ENCODE peak calls at places on chromosomes 7 and 10, in ten cellular contexts. One of them, this sample, is unnamed.
A peak's percentile ranks its signal among the peaks of the same experiment; 100 is the strongest.

GRCh38 chr7:55132890-55133551 is 114.2 kb downstream of the EGFR start:
- DNase-seq in tibial artery: peak; percentile 81
- DNase-seq in GM23248: peak; percentile 99
- DNase-seq in colonic mucosa: no peak
- DNase-seq in mammary epithelial cell: peak; percentile 100
- DNase-seq in transverse colon: peak; percentile 56
- DNase-seq in esophagus squamous epithelium: no peak
- DNase-seq in endodermal cell: no peak
- DNase-seq in Panc1: peak; percentile 99
- DNase-seq in CD8-positive, alpha-beta memory T cell: no peak
- DNase-seq in this sample: no peak

GRCh38 chr7:139972000-139972399 is 90.8 kb downstream of the PARP12 start:
- DNase-seq in transverse colon: no peak
- DNase-seq in tibial artery: no peak
- DNase-seq in CD8-positive, alpha-beta memory T cell: no peak
- DNase-seq in GM23248: no peak
- DNase-seq in esophagus squamous epithelium: no peak
- DNase-seq in Panc1: no peak
- DNase-seq in mammary epithelial cell: no peak
- DNase-seq in endodermal cell: peak; percentile 72
- DNase-seq in colonic mucosa: no peak
- DNase-seq in this sample: no peak

GRCh38 chr10:114492351-114493037 is 88.2 kb upstream of the AFAP1L2 start:
- DNase-seq in GM23248: no peak
- DNase-seq in endodermal cell: no peak
- DNase-seq in esophagus squamous epithelium: no peak
- DNase-seq in mammary epithelial cell: no peak
- DNase-seq in transverse colon: no peak
- DNase-seq in colonic mucosa: no peak
- DNase-seq in tibial artery: no peak
- DNase-seq in CD8-positive, alpha-beta memory T cell: no peak
- DNase-seq in Panc1: no peak
- DNase-seq in this sample: no peak

GRCh38 chr10:89352039-89352597 is 24.3 kb downstream of the IFIT3 start:
- DNase-seq in endodermal cell: no peak
- DNase-seq in colonic mucosa: peak; percentile 56
- DNase-seq in tibial artery: peak; percentile 84
- DNase-seq in Panc1: no peak
- DNase-seq in CD8-positive, alpha-beta memory T cell: no peak
- DNase-seq in mammary epithelial cell: peak; percentile 74
- DNase-seq in GM23248: peak; percentile 97
- DNase-seq in transverse colon: peak; percentile 40
- DNase-seq in esophagus squamous epithelium: no peak
- DNase-seq in this sample: no peak

GRCh38 chr7:75931676-75932075 is 16.7 kb downstream of the POR start:
- DNase-seq in GM23248: no peak
- DNase-seq in Panc1: no peak
- DNase-seq in tibial artery: no peak
- DNase-seq in CD8-positive, alpha-beta memory T cell: no peak
- DNase-seq in mammary epithelial cell: no peak
- DNase-seq in colonic mucosa: no peak
- DNase-seq in transverse colon: no peak
- DNase-seq in esophagus squamous epithelium: no peak
- DNase-seq in endodermal cell: no peak
- DNase-seq in this sample: no peak

GRCh38 chr10:107686095-107686494 is 521.6 kb upstream of the SORCS1 start:
- DNase-seq in colonic mucosa: peak; percentile 26
- DNase-seq in endodermal cell: no peak
- DNase-seq in mammary epithelial cell: no peak
- DNase-seq in tibial artery: peak; percentile 68
- DNase-seq in Panc1: no peak
- DNase-seq in esophagus squamous epithelium: no peak
- DNase-seq in CD8-positive, alpha-beta memory T cell: no peak
- DNase-seq in transverse colon: peak; percentile 15
- DNase-seq in GM23248: no peak
- DNase-seq in this sample: no peak

GRCh38 chr7:87316846-87317545 is 28.5 kb upstream of the CROT start:
- DNase-seq in tibial artery: no peak
- DNase-seq in CD8-positive, alpha-beta memory T cell: no peak
- DNase-seq in transverse colon: no peak
- DNase-seq in endodermal cell: no peak
- DNase-seq in Panc1: no peak
- DNase-seq in GM23248: peak; percentile 88
- DNase-seq in esophagus squamous epithelium: no peak
- DNase-seq in colonic mucosa: no peak
- DNase-seq in mammary epithelial cell: peak; percentile 88
- DNase-seq in this sample: no peak

GRCh38 chr7:8785081-8785480 is 351.7 kb downstream of the NXPH1 start:
- DNase-seq in colonic mucosa: no peak
- DNase-seq in Panc1: no peak
- DNase-seq in endodermal cell: no peak
- DNase-seq in esophagus squamous epithelium: no peak
- DNase-seq in GM23248: no peak
- DNase-seq in mammary epithelial cell: no peak
- DNase-seq in transverse colon: no peak
- DNase-seq in CD8-positive, alpha-beta memory T cell: no peak
- DNase-seq in tibial artery: no peak
- DNase-seq in this sample: no peak

GRCh38 chr7:156554488-156554887 is 86.1 kb upstream of the RNF32 start:
- DNase-seq in Panc1: no peak
- DNase-seq in esophagus squamous epithelium: no peak
- DNase-seq in colonic mucosa: no peak
- DNase-seq in endodermal cell: no peak
- DNase-seq in GM23248: no peak
- DNase-seq in mammary epithelial cell: no peak
- DNase-seq in tibial artery: no peak
- DNase-seq in transverse colon: no peak
- DNase-seq in CD8-positive, alpha-beta memory T cell: no peak
- DNase-seq in this sample: no peak

GRCh38 chr7:39453743-39454355 is 112.4 kb upstream of the YAE1 start:
- DNase-seq in mammary epithelial cell: peak; percentile 56
- DNase-seq in colonic mucosa: peak; percentile 56
- DNase-seq in Panc1: peak; percentile 27
- DNase-seq in GM23248: peak; percentile 73
- DNase-seq in tibial artery: no peak
- DNase-seq in CD8-positive, alpha-beta memory T cell: no peak
- DNase-seq in esophagus squamous epithelium: no peak
- DNase-seq in endodermal cell: peak; percentile 90
- DNase-seq in transverse colon: peak; percentile 62
- DNase-seq in this sample: peak; percentile 12

GRCh38 chr7:29684787-29685650 is 121.3 kb upstream of the WIPF3 start:
- DNase-seq in esophagus squamous epithelium: no peak
- DNase-seq in colonic mucosa: peak; percentile 70
- DNase-seq in endodermal cell: peak; percentile 91
- DNase-seq in Panc1: no peak
- DNase-seq in tibial artery: peak; percentile 85
- DNase-seq in GM23248: peak; percentile 84
- DNase-seq in transverse colon: peak; percentile 76
- DNase-seq in mammary epithelial cell: peak; percentile 65
- DNase-seq in CD8-positive, alpha-beta memory T cell: peak; percentile 2
- DNase-seq in this sample: no peak
- H3K4me3 ChIP-seq in esophagus squamous epithelium: peak overlapping the region; percentile 86
- H3K4me3 ChIP-seq in colonic mucosa: peak overlapping the region; percentile 77
- H3K4me3 ChIP-seq in endodermal cell: peak overlapping the region; percentile 78
- H3K4me3 ChIP-seq in Panc1: peak overlapping the region; percentile 66
- H3K4me3 ChIP-seq in tibial artery: peak overlapping the region; percentile 89
- H3K4me3 ChIP-seq in GM23248: peak overlapping the region; percentile 76
- H3K4me3 ChIP-seq in transverse colon: peak overlapping the region; percentile 77
- H3K4me3 ChIP-seq in mammary epithelial cell: peak overlapping the region; percentile 75
- H3K4me3 ChIP-seq in CD8-positive, alpha-beta memory T cell: peak overlapping the region; percentile 34
- H3K4me3 ChIP-seq in this sample: peak overlapping the region; percentile 46

DNA sequence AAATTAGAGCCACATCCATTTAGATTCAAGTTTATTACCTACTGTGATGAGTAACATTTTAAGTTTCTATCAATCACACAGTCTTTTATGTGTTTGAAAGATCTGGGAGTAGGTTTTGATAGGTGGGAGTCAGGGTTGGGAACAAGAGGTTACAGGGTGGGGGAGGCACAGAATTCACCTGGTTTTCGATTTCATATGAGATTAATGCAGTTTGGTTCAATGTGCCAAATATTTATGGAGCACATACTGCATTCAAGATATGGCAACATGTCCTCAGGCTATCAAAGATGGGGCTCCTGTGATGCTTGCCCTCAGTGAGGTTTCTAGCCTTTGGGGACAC is 564.1 kb downstream of the SUGCT start:
- DNase-seq in Panc1: no peak
- DNase-seq in CD8-positive, alpha-beta memory T cell: no peak
- DNase-seq in esophagus squamous epithelium: no peak
- DNase-seq in transverse colon: no peak
- DNase-seq in mammary epithelial cell: no peak
- DNase-seq in endodermal cell: no peak
- DNase-seq in colonic mucosa: no peak
- DNase-seq in tibial artery: no peak
- DNase-seq in GM23248: no peak
- DNase-seq in this sample: no peak
- H3K4me1 ChIP-seq in Panc1: no peaks in the 10 kb centered on the region
- H3K4me1 ChIP-seq in CD8-positive, alpha-beta memory T cell: no peaks in the 10 kb centered on the region
- H3K4me1 ChIP-seq in esophagus squamous epithelium: no peaks in the 10 kb centered on the region
- H3K4me1 ChIP-seq in transverse colon: no peaks in the 10 kb centered on the region
- H3K4me1 ChIP-seq in mammary epithelial cell: peaks cover 38% of the 10 kb centered on the region
- H3K4me1 ChIP-seq in endodermal cell: no peaks in the 10 kb centered on the region
- H3K4me1 ChIP-seq in colonic mucosa: no peaks in the 10 kb centered on the region
- H3K4me1 ChIP-seq in tibial artery: peaks cover 12% of the 10 kb centered on the region
- H3K4me1 ChIP-seq in GM23248: peaks cover 36% of the 10 kb centered on the region
- H3K4me1 ChIP-seq in this sample: no peaks in the 10 kb centered on the region

DNA sequence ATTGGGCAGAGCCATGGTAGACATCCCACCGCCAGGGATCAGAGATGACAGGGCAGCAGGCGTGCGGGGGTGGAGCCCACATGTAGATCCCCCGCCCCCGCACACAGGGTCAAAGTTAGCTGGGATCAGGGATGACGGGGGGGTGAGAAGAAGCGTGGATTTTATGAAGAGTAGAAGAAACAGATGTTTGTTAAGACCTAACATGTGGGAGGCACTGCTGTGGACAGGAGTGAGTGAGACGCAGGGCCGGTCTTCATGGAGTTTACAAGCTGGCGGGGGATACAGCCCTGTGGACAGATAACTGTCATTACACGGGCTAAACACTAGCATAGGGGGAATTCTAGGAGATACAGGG is 154.0 kb upstream of the KLF14 start:
- DNase-seq in esophagus squamous epithelium: no peak
- DNase-seq in colonic mucosa: no peak
- DNase-seq in transverse colon: no peak
- DNase-seq in mammary epithelial cell: no peak
- DNase-seq in CD8-positive, alpha-beta memory T cell: no peak
- DNase-seq in Panc1: no peak
- DNase-seq in endodermal cell: no peak
- DNase-seq in tibial artery: no peak
- DNase-seq in GM23248: peak; percentile 72
- DNase-seq in this sample: no peak
- H3K27ac ChIP-seq in esophagus squamous epithelium: peak overlapping the region; percentile 77
- H3K27ac ChIP-seq in colonic mucosa: peak overlapping the region; percentile 28
- H3K27ac ChIP-seq in transverse colon: peak overlapping the region; percentile 54
- H3K27ac ChIP-seq in mammary epithelial cell: peak overlapping the region; percentile 70
- H3K27ac ChIP-seq in CD8-positive, alpha-beta memory T cell: no peak overlapping the region
- H3K27ac ChIP-seq in Panc1: peak overlapping the region; percentile 99
- H3K27ac ChIP-seq in endodermal cell: no peak overlapping the region
- H3K27ac ChIP-seq in tibial artery: peak overlapping the region; percentile 84
- H3K27ac ChIP-seq in GM23248: peak overlapping the region; percentile 99
- H3K27ac ChIP-seq in this sample: no peak overlapping the region

GRCh38 chr10:102646610-102647432 is 2.5 kb downstream of the TRIM8 start:
- DNase-seq in transverse colon: peak; percentile 46
- DNase-seq in tibial artery: peak; percentile 85
- DNase-seq in GM23248: peak; percentile 69
- DNase-seq in colonic mucosa: peak; percentile 63
- DNase-seq in endodermal cell: peak; percentile 46
- DNase-seq in CD8-positive, alpha-beta memory T cell: no peak
- DNase-seq in Panc1: no peak
- DNase-seq in esophagus squamous epithelium: no peak
- DNase-seq in mammary epithelial cell: no peak
- DNase-seq in this sample: no peak

GRCh38 chr10:102645741-102646609 is 1.7 kb downstream of the TRIM8 start:
- DNase-seq in esophagus squamous epithelium: peak; percentile 76
- DNase-seq in mammary epithelial cell: peak; percentile 96
- DNase-seq in GM23248: peak; percentile 98
- DNase-seq in tibial artery: peak; percentile 98
- DNase-seq in CD8-positive, alpha-beta memory T cell: peak; percentile 64
- DNase-seq in endodermal cell: peak; percentile 79
- DNase-seq in transverse colon: peak; percentile 87
- DNase-seq in Panc1: peak; percentile 67
- DNase-seq in colonic mucosa: peak; percentile 91
- DNase-seq in this sample: peak; percentile 58

GRCh38 chr10:102648269-102648888 is 4.1 kb downstream of the TRIM8 start:
- DNase-seq in endodermal cell: no peak
- DNase-seq in tibial artery: no peak
- DNase-seq in transverse colon: no peak
- DNase-seq in CD8-positive, alpha-beta memory T cell: no peak
- DNase-seq in esophagus squamous epithelium: no peak
- DNase-seq in Panc1: no peak
- DNase-seq in GM23248: no peak
- DNase-seq in mammary epithelial cell: no peak
- DNase-seq in colonic mucosa: no peak
- DNase-seq in this sample: no peak

GRCh38 chr10:102648889-102649752 is 4.8 kb downstream of the TRIM8 start:
- DNase-seq in Panc1: no peak
- DNase-seq in GM23248: peak; percentile 51
- DNase-seq in transverse colon: no peak
- DNase-seq in esophagus squamous epithelium: no peak
- DNase-seq in colonic mucosa: no peak
- DNase-seq in CD8-positive, alpha-beta memory T cell: no peak
- DNase-seq in mammary epithelial cell: no peak
- DNase-seq in endodermal cell: no peak
- DNase-seq in tibial artery: no peak
- DNase-seq in this sample: no peak

DNA sequence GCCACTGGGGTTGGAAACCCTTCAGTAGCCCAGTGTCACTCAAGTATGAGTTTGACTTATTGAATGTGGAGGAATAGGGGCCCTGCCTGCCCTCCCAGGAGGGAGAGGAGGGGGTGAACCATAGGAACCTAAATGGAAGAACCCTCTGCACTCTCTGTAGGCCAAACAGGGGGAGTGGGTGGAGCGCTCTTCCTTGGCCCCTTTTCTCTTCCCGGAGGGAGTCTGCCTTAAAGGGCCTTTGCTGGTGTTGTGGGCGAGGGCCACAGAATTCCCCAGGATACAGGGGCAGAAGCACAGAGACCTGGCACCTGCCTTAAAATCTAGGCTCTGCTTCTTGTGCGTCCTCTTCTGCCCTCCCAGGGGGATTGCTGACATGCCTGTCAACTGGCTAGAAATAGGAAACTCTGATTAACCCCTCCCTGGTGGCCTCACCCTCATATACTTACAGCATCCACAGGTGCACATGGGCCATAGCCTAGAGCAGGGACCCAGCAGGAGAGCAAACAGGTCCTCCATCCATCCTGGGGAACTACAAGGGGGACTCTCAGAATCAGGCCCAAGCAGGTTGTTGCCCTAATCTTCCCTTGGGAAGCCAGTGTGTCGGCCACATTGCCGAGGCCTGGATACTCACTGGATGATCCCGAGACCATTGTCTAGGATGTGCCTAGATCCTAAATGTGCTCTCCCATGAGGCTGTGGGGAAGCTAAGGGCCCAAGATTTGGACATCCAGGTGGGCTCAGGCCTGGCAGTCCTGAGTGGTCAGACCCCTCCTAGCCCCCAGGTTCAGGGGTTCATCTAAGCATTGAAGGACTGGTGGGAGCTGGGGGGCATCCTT is 3.4 kb downstream of the TRIM8 start:
- DNase-seq in CD8-positive, alpha-beta memory T cell: no peak
- DNase-seq in esophagus squamous epithelium: no peak
- DNase-seq in Panc1: no peak
- DNase-seq in GM23248: peak; percentile 23
- DNase-seq in tibial artery: no peak
- DNase-seq in endodermal cell: no peak
- DNase-seq in colonic mucosa: no peak
- DNase-seq in transverse colon: no peak
- DNase-seq in mammary epithelial cell: no peak
- DNase-seq in this sample: no peak
- H3K4me3 ChIP-seq in CD8-positive, alpha-beta memory T cell: peak overlapping the region; percentile 94
- H3K4me3 ChIP-seq in esophagus squamous epithelium: peak overlapping the region; percentile 94
- H3K4me3 ChIP-seq in Panc1: no peak overlapping the region
- H3K4me3 ChIP-seq in GM23248: peak overlapping the region; percentile 88
- H3K4me3 ChIP-seq in tibial artery: peak overlapping the region; percentile 86
- H3K4me3 ChIP-seq in endodermal cell: no peak overlapping the region
- H3K4me3 ChIP-seq in colonic mucosa: peak overlapping the region; percentile 86
- H3K4me3 ChIP-seq in transverse colon: no peak overlapping the region
- H3K4me3 ChIP-seq in mammary epithelial cell: peak overlapping the region; percentile 66
- H3K4me3 ChIP-seq in this sample: peak overlapping the region; percentile 87

This sample was measured in effector memory CD4-positive, alpha-beta T cell.